ENCODE peak calls at places on chromosomes 13 and 19, in ten cellular contexts. One of them, this sample, is unnamed.

GRCh38 chr13:94143624-94144350 is 335.7 kb downstream of the DCT start:
- DNase-seq in NCI-H1930: no peak
- DNase-seq in HEK293T: no peak
- DNase-seq in heart left ventricle: no peak
- DNase-seq in left ventricle myocardium superior: no peak
- DNase-seq in testis: no peak
- DNase-seq in nucleus accumbens: no peak
- DNase-seq in NCI-H345: no peak
- DNase-seq in T-cell: no peak
- DNase-seq in small intestine: no peak
- DNase-seq in this sample: no peak

GRCh38 chr19:33641261-33641660 is 19.5 kb downstream of the CHST8 start:
- DNase-seq in testis: no peak
- DNase-seq in left ventricle myocardium superior: no peak
- DNase-seq in small intestine: no peak
- DNase-seq in NCI-H1930: no peak
- DNase-seq in HEK293T: no peak
- DNase-seq in nucleus accumbens: no peak
- DNase-seq in heart left ventricle: no peak
- DNase-seq in NCI-H345: no peak
- DNase-seq in T-cell: no peak
- DNase-seq in this sample: no peak

GRCh38 chr13:40599722-40600121 is 66.7 kb downstream of the FOXO1 start:
- DNase-seq in left ventricle myocardium superior: no peak
- DNase-seq in small intestine: no peak
- DNase-seq in HEK293T: no peak
- DNase-seq in T-cell: no peak
- DNase-seq in NCI-H345: no peak
- DNase-seq in nucleus accumbens: no peak
- DNase-seq in testis: no peak
- DNase-seq in NCI-H1930: no peak
- DNase-seq in heart left ventricle: no peak
- DNase-seq in this sample: no peak

GRCh38 chr19:56956503-56957226 is 116.1 kb upstream of the PEG3 start:
- DNase-seq in NCI-H345: no peak
- DNase-seq in nucleus accumbens: no peak
- DNase-seq in left ventricle myocardium superior: no peak
- DNase-seq in small intestine: no peak
- DNase-seq in HEK293T: no peak
- DNase-seq in testis: no peak
- DNase-seq in T-cell: no peak
- DNase-seq in heart left ventricle: no peak
- DNase-seq in NCI-H1930: no peak
- DNase-seq in this sample: no peak

GRCh38 chr19:49844138-49844740 is 6.7 kb upstream of the PTOV1 start:
- DNase-seq in heart left ventricle: no peak
- DNase-seq in NCI-H1930: no peak
- DNase-seq in NCI-H345: no peak
- DNase-seq in left ventricle myocardium superior: no peak
- DNase-seq in T-cell: no peak
- DNase-seq in small intestine: no peak
- DNase-seq in nucleus accumbens: no peak
- DNase-seq in HEK293T: no peak
- DNase-seq in testis: no peak
- DNase-seq in this sample: no peak

GRCh38 chr13:107864543-107865460 is 350.5 kb downstream of the LIG4 start:
- DNase-seq in NCI-H1930: peak; percentile 26
- DNase-seq in left ventricle myocardium superior: no peak
- DNase-seq in NCI-H345: peak; percentile 64
- DNase-seq in HEK293T: no peak
- DNase-seq in heart left ventricle: no peak
- DNase-seq in nucleus accumbens: no peak
- DNase-seq in small intestine: peak; percentile 18
- DNase-seq in T-cell: no peak
- DNase-seq in testis: peak; percentile 65
- DNase-seq in this sample: no peak

GRCh38 chr13:41388143-41388881 is 69.0 kb upstream of the RGCC start:
- DNase-seq in heart left ventricle: peak; percentile 18
- DNase-seq in T-cell: no peak
- DNase-seq in NCI-H1930: no peak
- DNase-seq in nucleus accumbens: no peak
- DNase-seq in small intestine: no peak
- DNase-seq in HEK293T: no peak
- DNase-seq in NCI-H345: no peak
- DNase-seq in testis: no peak
- DNase-seq in left ventricle myocardium superior: no peak
- DNase-seq in this sample: no peak

GRCh38 chr13:73672492-73672891 is 461.7 kb downstream of the KLF12 start:
- DNase-seq in T-cell: no peak
- DNase-seq in heart left ventricle: no peak
- DNase-seq in left ventricle myocardium superior: no peak
- DNase-seq in nucleus accumbens: no peak
- DNase-seq in testis: no peak
- DNase-seq in NCI-H345: peak; percentile 51
- DNase-seq in NCI-H1930: no peak
- DNase-seq in HEK293T: no peak
- DNase-seq in small intestine: peak; percentile 92
- DNase-seq in this sample: no peak

GRCh38 chr19:52464798-52465470 is 11.6 kb downstream of the ZNF578 start:
- DNase-seq in NCI-H1930: no peak
- DNase-seq in left ventricle myocardium superior: no peak
- DNase-seq in HEK293T: peak; percentile 13
- DNase-seq in testis: peak; percentile 34
- DNase-seq in heart left ventricle: no peak
- DNase-seq in T-cell: no peak
- DNase-seq in nucleus accumbens: no peak
- DNase-seq in small intestine: no peak
- DNase-seq in NCI-H345: peak; percentile 22
- DNase-seq in this sample: peak; percentile 82

GRCh38 chr19:36046443-36047050 is 7.5 kb downstream of the THAP8 start:
- DNase-seq in T-cell: no peak
- DNase-seq in NCI-H345: no peak
- DNase-seq in nucleus accumbens: peak; percentile 20
- DNase-seq in left ventricle myocardium superior: no peak
- DNase-seq in NCI-H1930: no peak
- DNase-seq in heart left ventricle: no peak
- DNase-seq in HEK293T: no peak
- DNase-seq in small intestine: no peak
- DNase-seq in testis: no peak
- DNase-seq in this sample: no peak

GRCh38 chr19:36514012-36514612 is 14.0 kb downstream of the ZNF260 start:
- DNase-seq in nucleus accumbens: no peak
- DNase-seq in heart left ventricle: no peak
- DNase-seq in testis: no peak
- DNase-seq in HEK293T: no peak
- DNase-seq in small intestine: no peak
- DNase-seq in left ventricle myocardium superior: no peak
- DNase-seq in T-cell: no peak
- DNase-seq in NCI-H345: no peak
- DNase-seq in NCI-H1930: no peak
- DNase-seq in this sample: no peak

GRCh38 chr13:98207411-98207810 is 30.3 kb upstream of the RNF113B start:
- DNase-seq in NCI-H1930: no peak
- DNase-seq in nucleus accumbens: no peak
- DNase-seq in HEK293T: no peak
- DNase-seq in heart left ventricle: no peak
- DNase-seq in left ventricle myocardium superior: no peak
- DNase-seq in testis: no peak
- DNase-seq in small intestine: no peak
- DNase-seq in NCI-H345: no peak
- DNase-seq in T-cell: no peak
- DNase-seq in this sample: no peak

GRCh38 chr19:610071-610800 is 20.6 kb downstream of the HCN2 start:
- DNase-seq in left ventricle myocardium superior: no peak
- DNase-seq in NCI-H1930: no peak
- DNase-seq in T-cell: peak; percentile 13
- DNase-seq in testis: peak; percentile 44
- DNase-seq in nucleus accumbens: no peak
- DNase-seq in HEK293T: no peak
- DNase-seq in small intestine: no peak
- DNase-seq in heart left ventricle: no peak
- DNase-seq in NCI-H345: no peak
- DNase-seq in this sample: no peak

GRCh38 chr19:17184381-17184841 is 30.7 kb upstream of the USE1 start:
- DNase-seq in testis: no peak
- DNase-seq in HEK293T: no peak
- DNase-seq in NCI-H345: no peak
- DNase-seq in small intestine: peak; percentile 57
- DNase-seq in nucleus accumbens: no peak
- DNase-seq in T-cell: peak; percentile 62
- DNase-seq in heart left ventricle: no peak
- DNase-seq in NCI-H1930: no peak
- DNase-seq in left ventricle myocardium superior: no peak
- DNase-seq in this sample: no peak

GRCh38 chr19:48806518-48806817 is 4.4 kb downstream of the BCAT2 start:
- DNase-seq in testis: no peak
- DNase-seq in small intestine: no peak
- DNase-seq in left ventricle myocardium superior: no peak
- DNase-seq in T-cell: peak; percentile 48
- DNase-seq in NCI-H1930: peak; percentile 65
- DNase-seq in NCI-H345: peak; percentile 30
- DNase-seq in nucleus accumbens: no peak
- DNase-seq in HEK293T: no peak
- DNase-seq in heart left ventricle: peak; percentile 46
- DNase-seq in this sample: no peak